ENCODE peak calls at places on chromosomes 5 and 9, in six cellular contexts. One of them, this sample, is unnamed.

GRCh38 chr9:131580358-131580757 is 35.0 kb downstream of the PRRT1B start:
- DNase-seq in HepG2: no peak
- DNase-seq in psoas muscle: no peak
- DNase-seq in globus pallidus: no peak
- DNase-seq in SK-MEL-5: no peak
- DNase-seq in activated naive CD8-positive, alpha-beta T cell treated with anti-CD3 and anti-CD28 coated beads for 36 hours: no peak
- DNase-seq in this sample: no peak

GRCh38 chr9:120477534-120478001 is 102.4 kb downstream of the CDK5RAP2 start:
- DNase-seq in psoas muscle: peak; percentile 66
- DNase-seq in activated naive CD8-positive, alpha-beta T cell treated with anti-CD3 and anti-CD28 coated beads for 36 hours: no peak
- DNase-seq in SK-MEL-5: peak; percentile 74
- DNase-seq in globus pallidus: peak; percentile 55
- DNase-seq in HepG2: peak; percentile 11
- DNase-seq in this sample: peak; percentile 36

GRCh38 chr5:145554399-145554798 is 280.7 kb downstream of the PRELID2 start:
- DNase-seq in HepG2: no peak
- DNase-seq in SK-MEL-5: peak; percentile 14
- DNase-seq in activated naive CD8-positive, alpha-beta T cell treated with anti-CD3 and anti-CD28 coated beads for 36 hours: no peak
- DNase-seq in psoas muscle: no peak
- DNase-seq in globus pallidus: no peak
- DNase-seq in this sample: no peak

GRCh38 chr9:75858497-75859092 is 31.9 kb upstream of the PCSK5 start:
- DNase-seq in HepG2: no peak
- DNase-seq in globus pallidus: no peak
- DNase-seq in SK-MEL-5: no peak
- DNase-seq in activated naive CD8-positive, alpha-beta T cell treated with anti-CD3 and anti-CD28 coated beads for 36 hours: no peak
- DNase-seq in psoas muscle: no peak
- DNase-seq in this sample: no peak

GRCh38 chr9:114364123-114364522 is 23.7 kb downstream of the AKNA start:
- DNase-seq in psoas muscle: no peak
- DNase-seq in SK-MEL-5: peak; percentile 10
- DNase-seq in HepG2: peak; percentile 57
- DNase-seq in activated naive CD8-positive, alpha-beta T cell treated with anti-CD3 and anti-CD28 coated beads for 36 hours: no peak
- DNase-seq in globus pallidus: no peak
- DNase-seq in this sample: no peak

GRCh38 chr9:16828335-16829281 is 41.9 kb downstream of the BNC2 start:
- DNase-seq in globus pallidus: peak; percentile 4
- DNase-seq in activated naive CD8-positive, alpha-beta T cell treated with anti-CD3 and anti-CD28 coated beads for 36 hours: no peak
- DNase-seq in psoas muscle: peak; percentile 32
- DNase-seq in HepG2: no peak
- DNase-seq in SK-MEL-5: no peak
- DNase-seq in this sample: no peak

GRCh38 chr5:93741136-93741811 is at the start of gene POU5F2:
- DNase-seq in HepG2: no peak
- DNase-seq in activated naive CD8-positive, alpha-beta T cell treated with anti-CD3 and anti-CD28 coated beads for 36 hours: no peak
- DNase-seq in psoas muscle: no peak
- DNase-seq in globus pallidus: no peak
- DNase-seq in SK-MEL-5: no peak
- DNase-seq in this sample: no peak

GRCh38 chr5:67085616-67086015 is 111.0 kb downstream of the CD180 start:
- DNase-seq in psoas muscle: no peak
- DNase-seq in SK-MEL-5: no peak
- DNase-seq in globus pallidus: no peak
- DNase-seq in activated naive CD8-positive, alpha-beta T cell treated with anti-CD3 and anti-CD28 coated beads for 36 hours: no peak
- DNase-seq in HepG2: no peak
- DNase-seq in this sample: peak; percentile 44

GRCh38 chr5:137888875-137889759 is at the start of gene PKD2L2:
- DNase-seq in SK-MEL-5: peak; percentile 89
- DNase-seq in psoas muscle: peak; percentile 84
- DNase-seq in globus pallidus: peak; percentile 84
- DNase-seq in HepG2: no peak
- DNase-seq in activated naive CD8-positive, alpha-beta T cell treated with anti-CD3 and anti-CD28 coated beads for 36 hours: peak; percentile 90
- DNase-seq in this sample: peak; percentile 78

GRCh38 chr9:137313326-137313920 is 11.4 kb upstream of the NRARP start:
- DNase-seq in activated naive CD8-positive, alpha-beta T cell treated with anti-CD3 and anti-CD28 coated beads for 36 hours: no peak
- DNase-seq in SK-MEL-5: no peak
- DNase-seq in psoas muscle: no peak
- DNase-seq in globus pallidus: no peak
- DNase-seq in HepG2: no peak
- DNase-seq in this sample: no peak

GRCh38 chr9:99859395-99859980 is 37.8 kb downstream of the NR4A3 start:
- DNase-seq in activated naive CD8-positive, alpha-beta T cell treated with anti-CD3 and anti-CD28 coated beads for 36 hours: no peak
- DNase-seq in HepG2: no peak
- DNase-seq in SK-MEL-5: no peak
- DNase-seq in globus pallidus: peak; percentile 6
- DNase-seq in psoas muscle: no peak
- DNase-seq in this sample: no peak

GRCh38 chr5:61933787-61934626 is 372.0 kb upstream of the KIF2A start:
- DNase-seq in SK-MEL-5: peak; percentile 75
- DNase-seq in globus pallidus: peak; percentile 68
- DNase-seq in HepG2: peak; percentile 44
- DNase-seq in psoas muscle: no peak
- DNase-seq in activated naive CD8-positive, alpha-beta T cell treated with anti-CD3 and anti-CD28 coated beads for 36 hours: no peak
- DNase-seq in this sample: peak; percentile 64

GRCh38 chr9:86405926-86406325 is 51.7 kb upstream of the TUT7 start:
- DNase-seq in globus pallidus: peak; percentile 9
- DNase-seq in psoas muscle: no peak
- DNase-seq in HepG2: peak; percentile 53
- DNase-seq in activated naive CD8-positive, alpha-beta T cell treated with anti-CD3 and anti-CD28 coated beads for 36 hours: no peak
- DNase-seq in SK-MEL-5: no peak
- DNase-seq in this sample: no peak

GRCh38 chr9:128727626-128728248 is 3.8 kb upstream of the ZDHHC12 start:
- DNase-seq in activated naive CD8-positive, alpha-beta T cell treated with anti-CD3 and anti-CD28 coated beads for 36 hours: no peak
- DNase-seq in psoas muscle: no peak
- DNase-seq in SK-MEL-5: no peak
- DNase-seq in HepG2: no peak
- DNase-seq in globus pallidus: no peak
- DNase-seq in this sample: no peak

GRCh38 chr5:81288021-81288433 is 13.4 kb upstream of the ZCCHC9 start:
- DNase-seq in SK-MEL-5: no peak
- DNase-seq in HepG2: no peak
- DNase-seq in globus pallidus: no peak
- DNase-seq in activated naive CD8-positive, alpha-beta T cell treated with anti-CD3 and anti-CD28 coated beads for 36 hours: no peak
- DNase-seq in psoas muscle: no peak
- DNase-seq in this sample: no peak

GRCh38 chr9:121059998-121060636 is 10.0 kb upstream of the C5 start:
- DNase-seq in SK-MEL-5: peak; percentile 78
- DNase-seq in psoas muscle: no peak
- DNase-seq in activated naive CD8-positive, alpha-beta T cell treated with anti-CD3 and anti-CD28 coated beads for 36 hours: no peak
- DNase-seq in HepG2: peak; percentile 56
- DNase-seq in globus pallidus: peak; percentile 52
- DNase-seq in this sample: peak; percentile 73

GRCh38 chr9:36399980-36400331 is at the start of gene RNF38:
- DNase-seq in psoas muscle: no peak
- DNase-seq in globus pallidus: no peak
- DNase-seq in activated naive CD8-positive, alpha-beta T cell treated with anti-CD3 and anti-CD28 coated beads for 36 hours: no peak
- DNase-seq in HepG2: no peak
- DNase-seq in SK-MEL-5: no peak
- DNase-seq in this sample: no peak

GRCh38 chr5:73448451-73449136 is at the start of gene FOXD1:
- DNase-seq in globus pallidus: peak; percentile 62
- DNase-seq in HepG2: peak; percentile 32
- DNase-seq in activated naive CD8-positive, alpha-beta T cell treated with anti-CD3 and anti-CD28 coated beads for 36 hours: peak; percentile 50
- DNase-seq in psoas muscle: peak; percentile 84
- DNase-seq in SK-MEL-5: peak; percentile 93
- DNase-seq in this sample: peak; percentile 56

GRCh38 chr5:135139397-135140134 is 105.5 kb upstream of the PITX1 start:
- DNase-seq in psoas muscle: no peak
- DNase-seq in globus pallidus: no peak
- DNase-seq in SK-MEL-5: peak; percentile 14
- DNase-seq in activated naive CD8-positive, alpha-beta T cell treated with anti-CD3 and anti-CD28 coated beads for 36 hours: no peak
- DNase-seq in HepG2: peak; percentile 45
- DNase-seq in this sample: peak; percentile 58

GRCh38 chr9:70420267-70421019 is 6.0 kb upstream of the KLF9 start:
- DNase-seq in globus pallidus: peak; percentile 92
- DNase-seq in HepG2: peak; percentile 87
- DNase-seq in psoas muscle: peak; percentile 95
- DNase-seq in SK-MEL-5: peak; percentile 81
- DNase-seq in activated naive CD8-positive, alpha-beta T cell treated with anti-CD3 and anti-CD28 coated beads for 36 hours: peak; percentile 68
- DNase-seq in this sample: peak; percentile 91

GRCh38 chr5:128904815-128905214 is 60.5 kb upstream of the SLC27A6 start:
- DNase-seq in activated naive CD8-positive, alpha-beta T cell treated with anti-CD3 and anti-CD28 coated beads for 36 hours: no peak
- DNase-seq in psoas muscle: no peak
- DNase-seq in HepG2: no peak
- DNase-seq in globus pallidus: no peak
- DNase-seq in SK-MEL-5: no peak
- DNase-seq in this sample: no peak

GRCh38 chr9:126128494-126129142 is 198.0 kb upstream of the MVB12B start:
- DNase-seq in SK-MEL-5: no peak
- DNase-seq in globus pallidus: no peak
- DNase-seq in psoas muscle: no peak
- DNase-seq in HepG2: no peak
- DNase-seq in activated naive CD8-positive, alpha-beta T cell treated with anti-CD3 and anti-CD28 coated beads for 36 hours: no peak
- DNase-seq in this sample: no peak

GRCh38 chr9:134496413-134497282 is 145.0 kb upstream of the COL5A1 start:
- DNase-seq in HepG2: no peak
- DNase-seq in SK-MEL-5: no peak
- DNase-seq in activated naive CD8-positive, alpha-beta T cell treated with anti-CD3 and anti-CD28 coated beads for 36 hours: no peak
- DNase-seq in psoas muscle: no peak
- DNase-seq in globus pallidus: no peak
- DNase-seq in this sample: no peak

GRCh38 chr5:27845248-27845647 is 806.9 kb upstream of the CDH9 start:
- DNase-seq in SK-MEL-5: no peak
- DNase-seq in activated naive CD8-positive, alpha-beta T cell treated with anti-CD3 and anti-CD28 coated beads for 36 hours: no peak
- DNase-seq in globus pallidus: no peak
- DNase-seq in HepG2: no peak
- DNase-seq in psoas muscle: no peak
- DNase-seq in this sample: no peak

GRCh38 chr5:2038337-2039179 is 155.8 kb upstream of the IRX4 start:
- DNase-seq in activated naive CD8-positive, alpha-beta T cell treated with anti-CD3 and anti-CD28 coated beads for 36 hours: peak; percentile 71
- DNase-seq in globus pallidus: peak; percentile 47
- DNase-seq in SK-MEL-5: peak; percentile 70
- DNase-seq in HepG2: peak; percentile 45
- DNase-seq in psoas muscle: peak; percentile 69
- DNase-seq in this sample: peak; percentile 29

GRCh38 chr9:88814521-88815101 is 176.7 kb upstream of the S1PR3 start:
- DNase-seq in HepG2: no peak
- DNase-seq in psoas muscle: peak; percentile 32
- DNase-seq in SK-MEL-5: no peak
- DNase-seq in globus pallidus: no peak
- DNase-seq in activated naive CD8-positive, alpha-beta T cell treated with anti-CD3 and anti-CD28 coated beads for 36 hours: no peak
- DNase-seq in this sample: no peak

GRCh38 chr5:112689510-112689909 is 48.2 kb upstream of the APC start:
- DNase-seq in SK-MEL-5: no peak
- DNase-seq in globus pallidus: no peak
- DNase-seq in activated naive CD8-positive, alpha-beta T cell treated with anti-CD3 and anti-CD28 coated beads for 36 hours: no peak
- DNase-seq in HepG2: no peak
- DNase-seq in psoas muscle: no peak
- DNase-seq in this sample: no peak

GRCh38 chr5:52759381-52759780 is 28.3 kb upstream of the ITGA1 start:
- DNase-seq in psoas muscle: no peak
- DNase-seq in SK-MEL-5: no peak
- DNase-seq in HepG2: no peak
- DNase-seq in activated naive CD8-positive, alpha-beta T cell treated with anti-CD3 and anti-CD28 coated beads for 36 hours: no peak
- DNase-seq in globus pallidus: no peak
- DNase-seq in this sample: no peak

GRCh38 chr9:76394023-76394895 is at the start of gene RFK:
- DNase-seq in SK-MEL-5: peak; percentile 93
- DNase-seq in psoas muscle: peak; percentile 95
- DNase-seq in globus pallidus: peak; percentile 93
- DNase-seq in activated naive CD8-positive, alpha-beta T cell treated with anti-CD3 and anti-CD28 coated beads for 36 hours: peak; percentile 90
- DNase-seq in HepG2: peak; percentile 85
- DNase-seq in this sample: peak; percentile 88

GRCh38 chr5:180975338-180975737 is 13.3 kb upstream of the BTNL3 start:
- DNase-seq in SK-MEL-5: no peak
- DNase-seq in activated naive CD8-positive, alpha-beta T cell treated with anti-CD3 and anti-CD28 coated beads for 36 hours: no peak
- DNase-seq in globus pallidus: no peak
- DNase-seq in psoas muscle: no peak
- DNase-seq in HepG2: no peak
- DNase-seq in this sample: no peak

GRCh38 chr9:37345038-37345437 is 77.5 kb upstream of the GRHPR start:
- DNase-seq in globus pallidus: no peak
- DNase-seq in SK-MEL-5: no peak
- DNase-seq in psoas muscle: no peak
- DNase-seq in HepG2: no peak
- DNase-seq in activated naive CD8-positive, alpha-beta T cell treated with anti-CD3 and anti-CD28 coated beads for 36 hours: no peak
- DNase-seq in this sample: no peak

GRCh38 chr9:124964056-124964455 is 23.2 kb upstream of the GOLGA1 start:
- DNase-seq in globus pallidus: no peak
- DNase-seq in psoas muscle: no peak
- DNase-seq in activated naive CD8-positive, alpha-beta T cell treated with anti-CD3 and anti-CD28 coated beads for 36 hours: no peak
- DNase-seq in SK-MEL-5: no peak
- DNase-seq in HepG2: no peak
- DNase-seq in this sample: no peak

GRCh38 chr9:89189215-89189614 is 10.6 kb upstream of the SHC3 start:
- DNase-seq in SK-MEL-5: no peak
- DNase-seq in globus pallidus: no peak
- DNase-seq in HepG2: no peak
- DNase-seq in activated naive CD8-positive, alpha-beta T cell treated with anti-CD3 and anti-CD28 coated beads for 36 hours: no peak
- DNase-seq in psoas muscle: no peak
- DNase-seq in this sample: no peak

GRCh38 chr5:146662229-146662628 is 146.2 kb upstream of the GPR151 start:
- DNase-seq in HepG2: peak; percentile 19
- DNase-seq in SK-MEL-5: peak; percentile 44
- DNase-seq in globus pallidus: no peak
- DNase-seq in psoas muscle: no peak
- DNase-seq in activated naive CD8-positive, alpha-beta T cell treated with anti-CD3 and anti-CD28 coated beads for 36 hours: no peak
- DNase-seq in this sample: peak; percentile 20

GRCh38 chr9:19946446-19947109 is 157.7 kb upstream of the SLC24A2 start:
- DNase-seq in globus pallidus: no peak
- DNase-seq in SK-MEL-5: peak; percentile 10
- DNase-seq in psoas muscle: no peak
- DNase-seq in activated naive CD8-positive, alpha-beta T cell treated with anti-CD3 and anti-CD28 coated beads for 36 hours: no peak
- DNase-seq in HepG2: no peak
- DNase-seq in this sample: no peak

GRCh38 chr5:58311526-58311925 is 148.4 kb downstream of the PLK2 start:
- DNase-seq in psoas muscle: no peak
- DNase-seq in HepG2: no peak
- DNase-seq in globus pallidus: no peak
- DNase-seq in SK-MEL-5: no peak
- DNase-seq in activated naive CD8-positive, alpha-beta T cell treated with anti-CD3 and anti-CD28 coated beads for 36 hours: no peak
- DNase-seq in this sample: no peak

GRCh38 chr9:37705787-37706186 is 47.8 kb upstream of the TRMT10B start:
- DNase-seq in globus pallidus: no peak
- DNase-seq in activated naive CD8-positive, alpha-beta T cell treated with anti-CD3 and anti-CD28 coated beads for 36 hours: no peak
- DNase-seq in psoas muscle: no peak
- DNase-seq in SK-MEL-5: no peak
- DNase-seq in HepG2: no peak
- DNase-seq in this sample: no peak

This sample was measured in small intestine.